ENCODE peak calls at places on chromosome 12, in seven cellular contexts. B, X, J, K, L, M and F are unnamed samples.

GRCh38 chr12:62646566-62646965 is 179.9 kb downstream of the MON2 start:
- DNase-seq in K (no peak), J (no peak), B (no peak), X (no peak), L (no peak), M (no peak), F (no peak)

GRCh38 chr12:87931764-87932163 is 97.4 kb downstream of the C12orf50 start:
- DNase-seq in L (no peak), K (no peak), B (no peak), X (no peak), J (peak), M (no peak), F (no peak)

GRCh38 chr12:106771425-106771824 is 3.1 kb upstream of the RIC8B start:
- DNase-seq in L (no peak), X (no peak), B (no peak), K (no peak), M (no peak), J (no peak), F (peak)

GRCh38 chr12:30578426-30578825 is 117.2 kb downstream of the IPO8 start:
- DNase-seq in M (no peak), K (no peak), X (no peak), L (no peak), J (no peak), B (no peak), F (no peak)

GRCh38 chr12:55931780-55932545 is 1.0 kb downstream of the DGKA start:
- DNase-seq in M (peak), K (peak), J (peak), B (no peak), X (peak), L (peak), F (peak)

GRCh38 chr12:3309805-3310204 is 181.2 kb upstream of the PRMT8 start:
- DNase-seq in X (no peak), M (no peak), J (no peak), B (no peak), K (no peak), L (no peak), F (no peak)

GRCh38 chr12:7110661-7111060 is 1.6 kb upstream of the C1RL start:
- DNase-seq in L (no peak), M (no peak), B (no peak), K (no peak), X (no peak), J (no peak), F (no peak)

GRCh38 chr12:131571827-131572226 is 139.1 kb upstream of the SFSWAP start:
- DNase-seq in L (no peak), B (no peak), M (no peak), X (no peak), J (no peak), K (no peak), F (no peak)

GRCh38 chr12:54191126-54191525 is 2.3 kb upstream of the SMUG1 start:
- DNase-seq in X (no peak), J (no peak), K (no peak), L (no peak), M (no peak), B (no peak), F (no peak)

GRCh38 chr12:41286426-41286825 is 98.3 kb downstream of the PDZRN4 start:
- DNase-seq in X (peak), B (no peak), K (no peak), M (no peak), L (no peak), J (no peak), F (no peak)

GRCh38 chr12:120225200-120225558 is 24.3 kb upstream of the RPLP0 start:
- DNase-seq in L (no peak), K (no peak), M (peak), X (peak), J (no peak), B (no peak), F (peak)

GRCh38 chr12:101018540-101018939 is 191.5 kb downstream of the SLC5A8 start:
- DNase-seq in K (no peak), J (peak), X (peak), L (peak), B (peak), M (peak), F (no peak)

GRCh38 chr12:99985129-99985570 is 414 bp upstream of the ANKS1B start:
- DNase-seq in B (no peak), X (no peak), K (no peak), M (peak), J (no peak), L (peak), F (no peak)

GRCh38 chr12:48069253-48069652 is 36.6 kb downstream of the SENP1 start:
- DNase-seq in X (no peak), L (no peak), B (peak), K (no peak), M (no peak), J (no peak), F (no peak)

GRCh38 chr12:79926951-79927350 is 7.9 kb downstream of the PPP1R12A start:
- DNase-seq in B (no peak), X (no peak), L (no peak), K (no peak), J (no peak), M (no peak), F (peak)

GRCh38 chr12:46368138-46368537 is 4.4 kb downstream of the SLC38A2 start:
- DNase-seq in M (no peak), X (no peak), B (no peak), K (no peak), J (peak), L (no peak), F (no peak)

GRCh38 chr12:54601841-54602240 is 13.4 kb upstream of the PPP1R1A start:
- DNase-seq in B (no peak), L (no peak), X (peak), M (no peak), J (peak), K (no peak), F (no peak)

GRCh38 chr12:69822205-69822860 is 2.7 kb upstream of the MYRFL start:
- DNase-seq in L (no peak), B (no peak), J (no peak), X (no peak), K (no peak), M (no peak), F (no peak)

GRCh38 chr12:40622246-40622838 is 69.9 kb upstream of the CNTN1 start:
- DNase-seq in J (peak), L (peak), B (peak), K (peak), X (peak), M (peak), F (peak)

GRCh38 chr12:40325349-40325960 is 100.7 kb downstream of the LRRK2 start:
- DNase-seq in M (no peak), B (peak), X (peak), L (peak), K (no peak), J (peak), F (peak)

GRCh38 chr12:114444422-114445279 is 38.7 kb upstream of the TBX5 start:
- DNase-seq in X (peak), J (no peak), L (no peak), K (no peak), B (no peak), M (no peak), F (no peak)

GRCh38 chr12:57456145-57456700 is 1.1 kb downstream of the INHBE start:
- DNase-seq in L (no peak), B (no peak), X (peak), M (peak), K (no peak), J (peak), F (peak)

GRCh38 chr12:9039397-9039977 is 50.1 kb downstream of the KLRG1 start:
- DNase-seq in X (peak), L (peak), J (peak), M (peak), K (peak), B (peak), F (peak)

GRCh38 chr12:46473634-46474201 is 101.1 kb upstream of the SLC38A2 start:
- DNase-seq in L (peak), M (peak), X (peak), B (peak), J (peak), K (peak), F (peak)

GRCh38 chr12:2963154-2963759 is 4.1 kb downstream of the TEAD4 start:
- DNase-seq in X (no peak), M (no peak), B (no peak), J (no peak), L (no peak), K (no peak), F (peak)

GRCh38 chr12:122517877-122518276 is 8.9 kb downstream of the RSRC2 start:
- DNase-seq in X (peak), M (peak), L (peak), B (no peak), J (peak), K (no peak), F (no peak)

GRCh38 chr12:123270380-123271181 is 1.1 kb downstream of the CDK2AP1 start:
- DNase-seq in K (no peak), J (peak), M (peak), B (no peak), X (peak), L (peak), F (peak)

GRCh38 chr12:58888131-58888783 is 32.0 kb downstream of the LRIG3 start:
- DNase-seq in L (peak), B (peak), X (peak), K (no peak), J (peak), M (peak), F (no peak)